ENCODE peak calls at places on chromosomes 16 and 17, in seven cellular contexts. G is transverse colon, M is K562, S is esophagus muscularis mucosa, Z is prostate gland, D is stomach, N is H1. B is an unnamed sample. For H3K4me1, the result is how much of the 10 kb centered on the place peaks cover.

GRCh38 chr16:637081-638018 is 1.2 kb upstream of the METTL26 start:
- DNase-seq in G (peak), S (peak), N (peak), D (peak), M (peak), Z (peak), B (peak)

GRCh38 chr16:89122322-89122831 is 28.7 kb downstream of the ACSF3 start:
- DNase-seq in S (no peak), G (peak), M (no peak), Z (peak), N (no peak), D (peak), B (no peak)

GRCh38 chr17:51044964-51045363 is 75.7 kb downstream of the SPAG9 start:
- DNase-seq in N (no peak), Z (no peak), M (no peak), G (no peak), S (no peak), D (no peak), B (no peak)

GRCh38 chr17:41910701-41911391 is 7.9 kb downstream of the ACLY start:
- DNase-seq in S (no peak), D (no peak), M (no peak), N (no peak), G (no peak), Z (no peak), B (no peak)

GRCh38 chr17:83193336-83194188 is 114.2 kb downstream of the METRNL start:
- DNase-seq in M (no peak), D (peak), S (no peak), N (no peak), G (peak), Z (no peak), B (peak)

GRCh38 chr16:56189990-56190902 is 1.0 kb upstream of the GNAO1 start:
- DNase-seq in D (no peak), G (no peak), N (peak), M (no peak), S (no peak), Z (no peak), B (no peak)

GRCh38 chr17:44084131-44084538 is 13.6 kb downstream of the G6PC3 start:
- DNase-seq in S (no peak), Z (no peak), G (no peak), D (no peak), N (peak), M (peak), B (no peak)

GRCh38 chr17:12973496-12974318 is 44.1 kb downstream of the ELAC2 start:
- DNase-seq in D (no peak), M (no peak), Z (no peak), G (no peak), N (peak), S (no peak), B (no peak)

GRCh38 chr16:3004781-3005284 is 7.9 kb upstream of the CLDN9 start:
- DNase-seq in S (no peak), M (peak), Z (no peak), G (peak), N (no peak), D (peak), B (no peak)

GRCh38 chr16:58337090-58337444 is 42.2 kb upstream of the PRSS54 start:
- DNase-seq in S (no peak), Z (no peak), M (no peak), D (no peak), N (no peak), G (no peak), B (no peak)

GRCh38 chr16:12238598-12238997 is 262.1 kb downstream of the SNX29 start:
- DNase-seq in G (no peak), Z (no peak), S (no peak), N (no peak), M (no peak), D (no peak), B (no peak)

GRCh38 chr16:53632526-53632925 is 71.1 kb downstream of the RPGRIP1L start:
- DNase-seq in S (no peak), N (no peak), M (no peak), G (no peak), Z (no peak), D (no peak), B (no peak)

GRCh38 chr17:12485361-12485911 is 180.3 kb upstream of the MYOCD start:
- DNase-seq in N (no peak), Z (no peak), D (no peak), G (no peak), M (no peak), S (no peak), B (no peak)

GRCh38 chr17:72510454-72511016 is 389.7 kb downstream of the SOX9 start:
- DNase-seq in N (no peak), D (no peak), G (no peak), M (no peak), S (no peak), Z (no peak), B (no peak)

GRCh38 chr16:52581530-52581929 is 34.6 kb upstream of the TOX3 start:
- DNase-seq in S (no peak), M (no peak), Z (no peak), N (no peak), D (no peak), G (no peak), B (no peak)

GRCh38 chr16:46689492-46690280 is at the start of gene ORC6:
- DNase-seq in Z (peak), G (peak), M (peak), D (peak), S (peak), N (peak), B (peak)

GRCh38 chr17:54979657-54980056 is 11.1 kb downstream of the STXBP4 start:
- DNase-seq in D (no peak), G (no peak), S (no peak), M (no peak), Z (no peak), N (no peak), B (no peak)

GRCh38 chr17:14297161-14297851 is 3.6 kb upstream of the HS3ST3B1 start:
- DNase-seq in M (no peak), S (peak), N (peak), D (peak), Z (no peak), G (no peak), B (no peak)

GRCh38 chr17:10115536-10115932 is 82.9 kb downstream of the GAS7 start:
- DNase-seq in D (no peak), Z (no peak), M (no peak), N (no peak), G (no peak), S (no peak), B (no peak)

GRCh38 chr17:10117085-10117484 is 81.3 kb downstream of the GAS7 start:
- DNase-seq in S (no peak), D (no peak), Z (no peak), N (no peak), G (no peak), M (no peak), B (no peak)

GRCh38 chr17:10116676-10117075 is 81.7 kb downstream of the GAS7 start:
- DNase-seq in N (no peak), Z (no peak), G (no peak), S (no peak), D (no peak), M (no peak), B (no peak)

GRCh38 chr17:10114931-10115535 is 83.4 kb downstream of the GAS7 start:
- DNase-seq in G (peak), N (no peak), M (no peak), Z (peak), S (peak), D (peak), B (peak)

GRCh38 chr17:10116267-10116666 is 82.1 kb downstream of the GAS7 start:
- DNase-seq in S (no peak), D (no peak), M (no peak), N (no peak), G (no peak), Z (no peak), B (no peak)
- H3K4me1 ChIP-seq in S (half or more), D (half or more), M (under half), N (under half), G (under half), Z (under half), B (under half)

GRCh38 chr17:65265276-65265675 is 128.1 kb downstream of the RGS9 start:
- DNase-seq in N (no peak), M (no peak), D (no peak), G (no peak), S (no peak), Z (no peak), B (no peak)
- TF ChIP-seq POLR2AphosphoS5 in N (no peak), M (no peak), D (no peak), G (no peak), S (no peak), Z (no peak), B (no peak)

GRCh38 chr16:19020689-19021088 is 37.0 kb downstream of the TMC7 start:
- DNase-seq in M (no peak), D (no peak), Z (no peak), G (no peak), S (no peak), N (no peak), B (no peak)
- TF ChIP-seq POLR2A in M (no peak), D (no peak), Z (no peak), G (no peak), S (no peak), N (no peak), B (no peak)

GRCh38 chr17:56925088-56925487 is 11.2 kb upstream of the TRIM25 start:
- DNase-seq in D (no peak), Z (no peak), S (no peak), M (no peak), N (no peak), G (no peak), B (no peak)
- H3K4me1 ChIP-seq in D (under half), Z (under half), S (under half), M (under half), N (under half), G (under half), B (under half)

GRCh38 chr17:45265823-45266222 is 3.9 kb upstream of the SPATA32 start:
- DNase-seq in Z (no peak), S (no peak), G (peak), N (no peak), M (no peak), D (no peak), B (no peak)

GRCh38 chr17:45263477-45263860 is 1.6 kb upstream of the SPATA32 start:
- DNase-seq in G (no peak), Z (no peak), S (no peak), D (no peak), N (no peak), M (no peak), B (no peak)

GRCh38 chr17:45264988-45265387 is 3.1 kb upstream of the SPATA32 start:
- DNase-seq in M (no peak), N (no peak), S (no peak), G (no peak), D (no peak), Z (no peak), B (no peak)

GRCh38 chr17:45262516-45263476 is 902 bp upstream of the SPATA32 start:
- DNase-seq in S (no peak), M (no peak), G (no peak), D (no peak), Z (peak), N (peak), B (no peak)

DNA sequence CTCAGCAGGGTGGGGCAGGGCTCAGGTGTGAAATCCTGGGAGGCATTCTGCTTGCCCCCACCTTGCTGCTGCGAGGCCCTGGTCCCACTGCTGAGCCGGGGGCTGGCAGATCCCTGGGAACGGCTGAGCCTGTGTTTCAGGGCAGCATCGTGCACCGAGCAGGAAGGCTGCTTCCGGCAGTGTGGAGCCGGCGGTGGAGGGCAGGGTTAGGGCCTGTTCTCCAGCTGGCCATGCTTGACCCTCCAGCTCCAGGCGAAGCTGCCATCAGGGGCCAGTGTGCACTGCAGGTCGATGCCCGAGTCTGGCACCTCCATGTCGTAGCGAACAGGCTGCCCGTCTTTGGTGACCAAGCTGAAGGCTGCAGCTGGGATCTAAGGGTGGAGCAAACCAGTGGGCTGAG is 2.5 kb upstream of the SPATA32 start:
- DNase-seq in G (no peak), Z (no peak), N (no peak), M (no peak), D (no peak), S (no peak), B (no peak)
- TF ChIP-seq POLR2AphosphoS5 in G (no peak), Z (no peak), N (no peak), M (no peak), D (no peak), S (no peak), B (no peak)

B was measured in breast epithelium.